ENCODE peak calls at places on chromosomes 12 and 14, in five cellular contexts. One of them, this sample, is unnamed.

GRCh38 chr14:49640540-49641417 is 5.7 kb upstream of the DNAAF2 start:
- DNase-seq in GM12864: no peak
- DNase-seq in neural progenitor cell: no peak
- DNase-seq in PC-3: no peak
- DNase-seq in cardiac muscle cell: no peak
- DNase-seq in this sample: no peak

GRCh38 chr12:82593901-82594396 is 92.8 kb upstream of the TMTC2 start:
- DNase-seq in GM12864: no peak
- DNase-seq in neural progenitor cell: no peak
- DNase-seq in PC-3: no peak
- DNase-seq in cardiac muscle cell: no peak
- DNase-seq in this sample: no peak

GRCh38 chr14:62015945-62016344 is 253.7 kb downstream of the SNAPC1 start:
- DNase-seq in GM12864: no peak
- DNase-seq in neural progenitor cell: no peak
- DNase-seq in PC-3: peak
- DNase-seq in cardiac muscle cell: no peak
- DNase-seq in this sample: peak

GRCh38 chr12:30417697-30418231 is 277.9 kb downstream of the IPO8 start:
- DNase-seq in GM12864: no peak
- DNase-seq in neural progenitor cell: no peak
- DNase-seq in PC-3: peak
- DNase-seq in cardiac muscle cell: no peak
- DNase-seq in this sample: peak

GRCh38 chr12:128803788-128804187 is 20.0 kb downstream of the SLC15A4 start:
- DNase-seq in GM12864: no peak
- DNase-seq in neural progenitor cell: no peak
- DNase-seq in PC-3: no peak
- DNase-seq in cardiac muscle cell: no peak
- DNase-seq in this sample: no peak

GRCh38 chr12:55679691-55680090 is 28.0 kb downstream of the ITGA7 start:
- DNase-seq in GM12864: no peak
- DNase-seq in neural progenitor cell: no peak
- DNase-seq in PC-3: no peak
- DNase-seq in cardiac muscle cell: no peak
- DNase-seq in this sample: no peak

GRCh38 chr12:39277416-39277815 is 165.5 kb downstream of the KIF21A start:
- DNase-seq in GM12864: no peak
- DNase-seq in neural progenitor cell: no peak
- DNase-seq in PC-3: no peak
- DNase-seq in cardiac muscle cell: no peak
- DNase-seq in this sample: peak

GRCh38 chr12:27549801-27550652 is 26.0 kb downstream of the PPFIBP1 start:
- DNase-seq in GM12864: no peak
- DNase-seq in neural progenitor cell: no peak
- DNase-seq in PC-3: peak
- DNase-seq in cardiac muscle cell: peak
- DNase-seq in this sample: peak

GRCh38 chr12:131442337-131442918 is 268.5 kb upstream of the SFSWAP start:
- DNase-seq in GM12864: no peak
- DNase-seq in neural progenitor cell: no peak
- DNase-seq in PC-3: no peak
- DNase-seq in cardiac muscle cell: no peak
- DNase-seq in this sample: no peak

GRCh38 chr12:56628671-56629458 is 1.3 kb downstream of the BAZ2A start:
- DNase-seq in GM12864: no peak
- DNase-seq in neural progenitor cell: peak
- DNase-seq in PC-3: peak
- DNase-seq in cardiac muscle cell: peak
- DNase-seq in this sample: peak

GRCh38 chr12:106096376-106096775 is 42.4 kb downstream of the NUAK1 start:
- DNase-seq in GM12864: no peak
- DNase-seq in neural progenitor cell: no peak
- DNase-seq in PC-3: no peak
- DNase-seq in cardiac muscle cell: no peak
- DNase-seq in this sample: no peak

GRCh38 chr12:121990692-121991603 is 30.7 kb upstream of the BCL7A start:
- DNase-seq in GM12864: peak
- DNase-seq in neural progenitor cell: no peak
- DNase-seq in PC-3: peak
- DNase-seq in cardiac muscle cell: no peak
- DNase-seq in this sample: peak

GRCh38 chr12:110367209-110367864 is 36.2 kb downstream of the ANAPC7 start:
- DNase-seq in GM12864: no peak
- DNase-seq in neural progenitor cell: peak
- DNase-seq in PC-3: no peak
- DNase-seq in cardiac muscle cell: no peak
- DNase-seq in this sample: no peak

GRCh38 chr14:38629412-38629811 is 373.5 kb upstream of the CLEC14A start:
- DNase-seq in GM12864: no peak
- DNase-seq in neural progenitor cell: no peak
- DNase-seq in PC-3: no peak
- DNase-seq in cardiac muscle cell: no peak
- DNase-seq in this sample: no peak

GRCh38 chr14:104688755-104689619 is at the start of gene INF2:
- DNase-seq in GM12864: no peak
- DNase-seq in neural progenitor cell: peak
- DNase-seq in PC-3: peak
- DNase-seq in cardiac muscle cell: peak
- DNase-seq in this sample: peak

GRCh38 chr12:119115296-119115905 is 63.3 kb upstream of the HSPB8 start:
- DNase-seq in GM12864: peak
- DNase-seq in neural progenitor cell: peak
- DNase-seq in PC-3: peak
- DNase-seq in cardiac muscle cell: peak
- DNase-seq in this sample: peak

GRCh38 chr12:111057726-111058125 is 137.3 kb upstream of the MYL2 start:
- DNase-seq in GM12864: no peak
- DNase-seq in neural progenitor cell: no peak
- DNase-seq in PC-3: no peak
- DNase-seq in cardiac muscle cell: no peak
- DNase-seq in this sample: no peak

GRCh38 chr14:59189281-59189821 is 884 bp downstream of the DAAM1 start:
- DNase-seq in GM12864: no peak
- DNase-seq in neural progenitor cell: peak
- DNase-seq in PC-3: peak
- DNase-seq in cardiac muscle cell: peak
- DNase-seq in this sample: peak

GRCh38 chr12:46915082-46915481 is 89.3 kb upstream of the SLC38A4 start:
- DNase-seq in GM12864: no peak
- DNase-seq in neural progenitor cell: no peak
- DNase-seq in PC-3: peak
- DNase-seq in cardiac muscle cell: no peak
- DNase-seq in this sample: peak

GRCh38 chr14:84493779-84494178 is 1036.2 kb upstream of the FLRT2 start:
- DNase-seq in GM12864: no peak
- DNase-seq in neural progenitor cell: no peak
- DNase-seq in PC-3: no peak
- DNase-seq in cardiac muscle cell: no peak
- DNase-seq in this sample: peak

GRCh38 chr12:95286713-95287112 is 69.1 kb downstream of the VEZT start:
- DNase-seq in GM12864: no peak
- DNase-seq in neural progenitor cell: no peak
- DNase-seq in PC-3: peak
- DNase-seq in cardiac muscle cell: no peak
- DNase-seq in this sample: no peak

GRCh38 chr12:6821674-6822433 is at the start of gene GPR162:
- DNase-seq in GM12864: no peak
- DNase-seq in neural progenitor cell: peak
- DNase-seq in PC-3: no peak
- DNase-seq in cardiac muscle cell: peak
- DNase-seq in this sample: peak

GRCh38 chr12:48288387-48289268 is 62.1 kb downstream of the ZNF641 start:
- DNase-seq in GM12864: no peak
- DNase-seq in neural progenitor cell: no peak
- DNase-seq in PC-3: peak
- DNase-seq in cardiac muscle cell: no peak
- DNase-seq in this sample: no peak

GRCh38 chr12:53418221-53418620 is 5.4 kb upstream of the AMHR2 start:
- DNase-seq in GM12864: no peak
- DNase-seq in neural progenitor cell: no peak
- DNase-seq in PC-3: no peak
- DNase-seq in cardiac muscle cell: no peak
- DNase-seq in this sample: no peak

GRCh38 chr14:93337884-93338283 is 5.0 kb upstream of the BTBD7 start:
- DNase-seq in GM12864: no peak
- DNase-seq in neural progenitor cell: no peak
- DNase-seq in PC-3: no peak
- DNase-seq in cardiac muscle cell: no peak
- DNase-seq in this sample: no peak

GRCh38 chr14:22786685-22787084 is 20.2 kb downstream of the OXA1L start:
- DNase-seq in GM12864: no peak
- DNase-seq in neural progenitor cell: no peak
- DNase-seq in PC-3: no peak
- DNase-seq in cardiac muscle cell: no peak
- DNase-seq in this sample: no peak

GRCh38 chr14:91942128-91942527 is 5.4 kb downstream of the FBLN5 start:
- DNase-seq in GM12864: no peak
- DNase-seq in neural progenitor cell: no peak
- DNase-seq in PC-3: no peak
- DNase-seq in cardiac muscle cell: no peak
- DNase-seq in this sample: no peak

GRCh38 chr14:91945776-91946305 is 1.7 kb downstream of the FBLN5 start:
- DNase-seq in GM12864: no peak
- DNase-seq in neural progenitor cell: no peak
- DNase-seq in PC-3: no peak
- DNase-seq in cardiac muscle cell: no peak
- DNase-seq in this sample: no peak

GRCh38 chr14:91946313-91947195 is 940 bp downstream of the FBLN5 start:
- DNase-seq in GM12864: no peak
- DNase-seq in neural progenitor cell: no peak
- DNase-seq in PC-3: no peak
- DNase-seq in cardiac muscle cell: no peak
- DNase-seq in this sample: peak

GRCh38 chr14:91942946-91943345 is 4.5 kb downstream of the FBLN5 start:
- DNase-seq in GM12864: no peak
- DNase-seq in neural progenitor cell: no peak
- DNase-seq in PC-3: no peak
- DNase-seq in cardiac muscle cell: no peak
- DNase-seq in this sample: no peak

DNA sequence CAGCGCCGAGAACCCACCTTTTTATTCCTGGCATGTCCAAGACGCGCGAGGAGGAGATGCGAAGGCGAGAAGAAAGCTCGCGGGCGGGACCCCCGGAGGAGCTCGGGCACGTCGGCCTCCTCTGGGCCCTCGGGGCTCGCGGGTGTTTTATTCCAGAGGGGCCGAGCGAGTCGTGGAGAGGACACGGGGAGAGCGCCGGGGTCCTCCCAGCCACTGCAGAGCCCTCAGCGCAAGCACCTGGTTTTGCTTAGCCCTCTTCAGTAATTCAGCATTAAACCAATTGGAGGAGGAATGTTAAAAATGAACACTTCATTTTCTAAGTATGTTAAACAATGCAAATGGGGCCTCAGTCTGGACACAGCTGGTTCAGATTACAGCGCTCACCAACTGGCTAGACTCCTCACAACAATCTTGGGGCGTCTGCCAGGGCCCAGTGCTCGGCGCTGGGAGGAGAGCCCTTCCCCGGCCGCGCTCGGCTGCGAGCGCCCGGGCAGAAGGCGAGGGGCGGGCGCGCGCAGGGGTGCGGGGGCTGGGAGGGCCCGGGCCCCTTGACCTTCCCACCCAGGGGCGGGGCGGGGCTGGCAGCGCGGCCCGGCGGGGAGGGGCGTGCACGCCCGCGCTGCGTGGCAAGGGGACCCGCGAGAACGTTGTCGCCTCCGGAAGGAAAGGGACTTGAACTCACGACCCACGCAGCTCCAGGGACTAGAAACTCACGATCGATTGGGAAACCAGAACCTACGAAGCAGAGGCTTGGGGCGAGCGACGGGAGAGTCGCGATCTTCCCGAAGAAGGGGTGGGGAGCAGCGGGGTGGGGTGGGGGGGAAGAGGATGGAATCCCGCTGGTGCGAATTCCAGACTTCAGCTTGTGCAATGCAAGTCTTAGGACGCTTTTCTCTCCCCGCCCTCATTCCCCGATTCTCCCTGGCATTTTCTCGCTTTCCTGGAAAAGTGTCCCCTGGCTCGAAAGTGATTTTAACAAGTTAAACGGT is at the start of gene FBLN5:
- DNase-seq in GM12864: no peak
- DNase-seq in neural progenitor cell: peak
- DNase-seq in PC-3: no peak
- DNase-seq in cardiac muscle cell: peak
- DNase-seq in this sample: peak
- H3K4me3 ChIP-seq in GM12864: no peak
- H3K4me3 ChIP-seq in neural progenitor cell: peak
- H3K4me3 ChIP-seq in PC-3: peak
- H3K4me3 ChIP-seq in cardiac muscle cell: peak
- H3K4me3 ChIP-seq in this sample: peak

GRCh38 chr12:60066655-60067054 is 470.8 kb downstream of the SLC16A7 start:
- DNase-seq in GM12864: no peak
- DNase-seq in neural progenitor cell: no peak
- DNase-seq in PC-3: no peak
- DNase-seq in cardiac muscle cell: no peak
- DNase-seq in this sample: no peak
- TF ChIP-seq CTCF in GM12864: no peak
- TF ChIP-seq CTCF in neural progenitor cell: no peak
- TF ChIP-seq CTCF in PC-3: no peak
- TF ChIP-seq CTCF in cardiac muscle cell: no peak
- TF ChIP-seq CTCF in this sample: no peak

DNA sequence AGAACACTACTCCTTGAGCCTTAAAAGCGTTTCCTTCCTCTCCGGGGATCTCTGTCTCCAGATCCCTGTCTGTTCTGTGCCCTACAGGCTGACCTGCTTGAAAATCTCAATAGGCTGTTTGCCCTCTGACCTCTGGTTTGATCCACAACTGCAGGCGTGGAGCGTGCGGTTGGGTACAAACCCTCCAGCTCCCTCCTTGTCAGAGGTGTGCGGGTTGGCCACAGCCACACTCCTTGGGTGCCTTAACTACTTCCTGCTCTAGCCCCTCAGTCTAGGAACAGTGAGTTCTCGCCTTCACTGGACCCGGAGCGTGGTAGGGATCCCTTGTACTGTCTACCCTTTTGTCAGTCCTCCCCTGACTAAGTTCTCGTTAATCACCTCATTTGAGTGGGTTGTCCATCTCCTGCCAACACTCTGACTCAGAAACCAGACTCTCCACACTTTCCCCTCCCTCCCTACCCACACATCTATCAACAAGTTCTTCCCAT is 33.1 kb downstream of the CMKLR1 start:
- DNase-seq in GM12864: no peak
- DNase-seq in neural progenitor cell: peak
- DNase-seq in PC-3: peak
- DNase-seq in cardiac muscle cell: no peak
- DNase-seq in this sample: peak
- H3K4me3 ChIP-seq in GM12864: no peak
- H3K4me3 ChIP-seq in neural progenitor cell: no peak
- H3K4me3 ChIP-seq in PC-3: no peak
- H3K4me3 ChIP-seq in cardiac muscle cell: no peak
- H3K4me3 ChIP-seq in this sample: no peak

DNA sequence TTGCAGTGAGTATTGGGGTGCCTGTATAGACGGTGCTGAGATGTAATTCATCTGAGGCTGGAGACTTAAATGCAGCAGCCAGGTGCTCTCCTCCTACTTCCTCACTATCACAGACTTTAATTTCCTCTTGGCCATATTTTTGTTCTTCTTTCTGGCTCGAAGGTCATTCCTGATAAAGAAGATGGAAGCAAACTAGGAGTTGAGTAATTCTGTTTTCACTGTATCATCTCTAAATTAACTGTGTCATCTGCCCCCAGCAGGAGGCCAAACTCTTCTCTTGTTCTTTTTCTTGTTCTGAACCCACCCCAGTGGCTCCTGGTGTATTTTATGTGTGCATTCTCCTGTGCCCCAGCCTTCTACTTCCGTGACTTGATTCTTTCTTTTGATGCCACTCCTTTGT is 141.7 kb upstream of the ARHGAP5 start:
- DNase-seq in GM12864: no peak
- DNase-seq in neural progenitor cell: peak
- DNase-seq in PC-3: no peak
- DNase-seq in cardiac muscle cell: no peak
- DNase-seq in this sample: no peak
- TF ChIP-seq CTCF in GM12864: no peak
- TF ChIP-seq CTCF in neural progenitor cell: no peak
- TF ChIP-seq CTCF in PC-3: no peak
- TF ChIP-seq CTCF in cardiac muscle cell: no peak
- TF ChIP-seq CTCF in this sample: no peak